ENCODE peak calls at places on chromosome 17, in eight cellular contexts. H is IMR-90, F is brain microvascular endothelial cell, P is cardiac fibroblast, U is epithelial cell of proximal tubule, Q is Peyer's patch, O is tibial nerve, G is activated B cell treated with CpG ODN at 0.5 μM for 24 hours. Y is an unnamed sample.

GRCh38 chr17:42287305-42288077 is 807 bp upstream of the STAT5A start:
- DNase-seq in U (no peak), Q (peak; percentile 63), P (no peak), H (no peak), O (no peak), G (peak; percentile 41), F (no peak), Y (peak; percentile 82)

GRCh38 chr17:57875109-57876022 is 25.5 kb upstream of the MRPS23 start:
- DNase-seq in U (peak; percentile 75), H (peak; percentile 99), F (peak; percentile 95), O (peak; percentile 68), P (peak; percentile 98), G (no peak), Q (no peak), Y (no peak)

GRCh38 chr17:80195671-80196529 is 24.2 kb downstream of the SGSH start:
- DNase-seq in G (peak; percentile 50), Q (no peak), U (no peak), P (peak; percentile 33), F (no peak), H (no peak), O (no peak), Y (no peak)

GRCh38 chr17:79627184-79627765 is 16.4 kb upstream of the RBFOX3 start:
- DNase-seq in G (peak; percentile 7), P (no peak), O (no peak), H (no peak), Q (peak; percentile 10), F (no peak), U (no peak), Y (peak; percentile 69)

GRCh38 chr17:76382305-76382802 is 2.1 kb upstream of the SPHK1 start:
- DNase-seq in F (no peak), P (peak; percentile 47), G (no peak), O (peak; percentile 54), Q (no peak), U (no peak), H (peak; percentile 67), Y (no peak)

GRCh38 chr17:78129385-78130079 is 977 bp upstream of the TMC6 start:
- DNase-seq in Q (peak; percentile 81), F (no peak), P (no peak), U (no peak), O (no peak), G (peak; percentile 43), H (no peak), Y (no peak)

GRCh38 chr17:43434902-43435319 is 36.1 kb downstream of the ARL4D start:
- DNase-seq in H (no peak), U (peak; percentile 87), G (no peak), P (no peak), O (no peak), Q (no peak), F (no peak), Y (peak; percentile 15)

GRCh38 chr17:32912218-32912897 is 15.6 kb upstream of the TMEM98 start:
- DNase-seq in Q (peak; percentile 21), P (peak; percentile 66), U (no peak), O (no peak), F (peak; percentile 73), H (peak; percentile 76), G (no peak), Y (no peak)

GRCh38 chr17:40846515-40847155 is 20.4 kb downstream of the KRT12 start:
- DNase-seq in F (no peak), P (no peak), H (no peak), G (no peak), Q (no peak), O (no peak), U (no peak), Y (no peak)

GRCh38 chr17:11805952-11806351 is 191.3 kb downstream of the ZNF18 start:
- DNase-seq in P (no peak), U (no peak), G (no peak), H (no peak), Q (no peak), O (no peak), F (no peak), Y (no peak)

GRCh38 chr17:61984826-61985225 is 57.0 kb upstream of the INTS2 start:
- DNase-seq in H (no peak), Q (no peak), F (no peak), O (no peak), P (no peak), U (no peak), G (no peak), Y (no peak)

GRCh38 chr17:65374966-65375365 is 186.5 kb downstream of the AXIN2 start:
- DNase-seq in P (no peak), Q (no peak), G (no peak), F (no peak), U (no peak), O (no peak), H (no peak), Y (no peak)

GRCh38 chr17:50208611-50209061 is 7.2 kb upstream of the COL1A1 start:
- DNase-seq in Q (no peak), U (no peak), H (no peak), G (no peak), F (no peak), O (peak; percentile 10), P (no peak), Y (no peak)

DNA sequence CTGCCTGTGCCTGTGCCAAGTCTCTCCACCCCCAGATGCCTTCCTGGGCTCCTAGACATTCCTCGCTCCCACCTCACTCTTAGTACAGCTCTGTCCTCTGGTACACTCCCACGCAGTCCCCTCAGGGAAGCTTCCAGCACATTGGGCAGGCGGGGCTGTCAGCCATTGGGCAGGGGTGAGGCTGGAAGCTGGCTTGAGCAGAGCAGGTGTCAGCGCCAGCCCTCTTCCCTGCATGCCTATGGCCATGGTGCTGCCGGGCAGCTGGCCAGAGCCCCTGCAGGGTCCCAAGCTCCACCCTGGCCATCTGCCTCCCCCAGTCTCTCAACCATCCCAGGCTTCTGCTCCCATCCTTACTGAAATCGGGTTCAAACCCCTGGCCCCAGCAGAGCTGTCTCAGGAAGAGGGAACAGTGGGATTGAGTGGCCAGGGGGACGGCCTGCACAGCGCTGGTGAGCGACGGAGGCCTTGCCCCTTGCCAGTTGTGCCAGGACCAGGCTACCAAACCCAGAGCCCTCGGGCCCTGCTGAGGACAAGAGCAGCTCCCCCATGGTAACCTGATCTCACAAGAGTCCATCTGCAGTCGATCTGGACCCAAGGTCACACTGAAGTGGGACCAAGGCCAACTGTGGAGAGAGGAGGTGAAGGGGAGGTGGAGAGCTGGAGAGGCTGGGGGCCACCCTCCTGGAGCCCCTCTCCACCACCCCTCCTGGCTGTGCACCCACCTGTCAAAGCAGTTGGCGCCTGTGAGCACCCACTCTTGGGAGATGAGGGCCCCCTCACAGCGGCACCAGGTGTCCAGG is 2.4 kb upstream of the B9D1 start:
- DNase-seq in Q (no peak), O (no peak), G (no peak), F (no peak), P (no peak), H (no peak), U (no peak), Y (peak; percentile 85)
- TF ChIP-seq CTCF in Q (no peak), O (no peak), G (no peak), F (no peak), P (no peak), H (no peak), U (no peak), Y (no peak)

GRCh38 chr17:6443692-6444572 is at the start of gene PIMREG:
- DNase-seq in U (no peak), H (peak; percentile 88), O (peak; percentile 83), P (peak; percentile 92), G (peak; percentile 83), Q (peak; percentile 89), F (peak; percentile 94), Y (peak; percentile 97)

GRCh38 chr17:6444573-6445335 is 499 bp downstream of the PIMREG start:
- DNase-seq in F (no peak), Q (no peak), O (no peak), G (no peak), U (no peak), H (no peak), P (no peak), Y (peak; percentile 71)

GRCh38 chr17:6448473-6448872 is 4.2 kb downstream of the PIMREG start:
- DNase-seq in P (no peak), F (no peak), U (no peak), G (no peak), H (no peak), O (no peak), Q (no peak), Y (peak; percentile 59)

GRCh38 chr17:6449307-6449706 is 5.1 kb downstream of the PIMREG start:
- DNase-seq in G (no peak), P (no peak), F (no peak), Q (no peak), O (no peak), U (no peak), H (no peak), Y (peak; percentile 61)

DNA sequence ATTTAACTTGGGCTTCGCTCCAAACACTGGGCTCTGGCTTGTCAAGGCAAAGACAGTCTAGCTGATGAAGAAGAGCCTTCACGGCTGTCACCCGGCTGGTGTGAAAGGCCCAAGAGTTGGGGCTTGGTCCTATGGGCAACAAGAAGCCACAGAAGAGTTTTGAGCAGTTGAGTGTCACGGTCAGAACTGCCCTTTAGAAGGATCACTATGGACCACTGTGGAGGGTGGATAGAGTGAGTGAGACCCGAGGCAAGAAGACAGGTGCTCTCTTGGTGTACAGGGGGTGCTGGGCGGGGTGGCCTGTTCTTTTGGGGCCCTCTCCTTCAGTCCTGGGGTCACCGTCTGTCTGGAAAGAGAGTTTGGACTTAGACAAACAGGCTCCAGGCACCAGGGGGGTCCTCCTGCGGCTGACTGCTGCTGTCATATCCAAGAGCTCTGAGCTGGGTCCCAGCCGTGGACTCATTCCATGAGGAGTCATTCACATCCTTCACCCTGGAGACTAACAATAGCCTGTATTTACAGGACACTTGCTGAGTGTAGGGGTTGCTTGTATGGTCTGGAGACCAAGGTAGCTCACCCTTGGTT is 2.4 kb downstream of the PIMREG start:
- DNase-seq in P (no peak), O (no peak), U (no peak), F (no peak), G (no peak), H (no peak), Q (no peak), Y (peak; percentile 67)
- TF ChIP-seq CTCF in P (no peak), O (no peak), U (no peak), F (no peak), G (no peak), H (no peak), Q (no peak), Y (no peak)

GRCh38 chr17:19738757-19739156 is 9.3 kb downstream of the ALDH3A1 start:
- DNase-seq in F (no peak), Q (no peak), O (no peak), U (no peak), P (no peak), H (no peak), G (no peak), Y (no peak)
- TF ChIP-seq CTCF in F (no peak), Q (no peak), O (no peak), U (no peak), P (no peak), H (no peak), G (no peak), Y (no peak)

GRCh38 chr17:29141484-29141835 is 38.7 kb downstream of the MYO18A start:
- DNase-seq in H (no peak), P (no peak), U (no peak), G (no peak), Q (peak; percentile 22), O (no peak), F (no peak), Y (no peak)

GRCh38 chr17:29146369-29146972 is 33.7 kb downstream of the MYO18A start:
- DNase-seq in O (no peak), P (no peak), H (no peak), F (no peak), G (no peak), Q (no peak), U (no peak), Y (no peak)

GRCh38 chr17:29140631-29141483 is 39.3 kb downstream of the MYO18A start:
- DNase-seq in H (peak; percentile 32), Q (peak; percentile 74), F (no peak), U (no peak), O (no peak), P (no peak), G (peak; percentile 40), Y (no peak)

GRCh38 chr17:29145289-29146058 is 34.7 kb downstream of the MYO18A start:
- DNase-seq in G (peak; percentile 36), P (peak; percentile 85), U (no peak), H (peak; percentile 84), O (no peak), F (peak; percentile 67), Q (peak; percentile 73), Y (no peak)

GRCh38 chr17:29143894-29144293 is 36.3 kb downstream of the MYO18A start:
- DNase-seq in O (no peak), Q (no peak), P (no peak), H (peak; percentile 28), G (no peak), F (peak; percentile 51), U (no peak), Y (no peak)
- TF ChIP-seq CTCF in O (no peak), Q (peak; percentile 54), P (peak; percentile 45), H (peak; percentile 51), G (no peak), F (peak; percentile 73), U (peak; percentile 67), Y (peak; percentile 67)

Y was measured in chondrocyte.